ENCODE peak calls at places on chromosomes 5 and 9, in nine cellular contexts. I is transverse colon, K is prostate gland, E is suprapubic skin, B is HCT116, P is stomach, T is sigmoid colon, X is upper lobe of left lung, U is HepG2. H is an unnamed sample. For H3K4me1, the result is how much of the 10 kb centered on the place peaks cover.

GRCh38 chr9:89104821-89105220 is 73.8 kb downstream of the SHC3 start:
- DNase-seq in I (no peak), K (no peak), E (no peak), B (no peak), P (no peak), T (no peak), X (no peak), U (no peak), H (no peak)

GRCh38 chr9:98168952-98169488 is 23.4 kb downstream of the CORO2A start:
- DNase-seq in I (peak), K (no peak), E (no peak), B (no peak), P (peak), T (peak), X (no peak), U (peak), H (no peak)

GRCh38 chr5:169831331-169831730 is 149.0 kb downstream of the INSYN2B start:
- DNase-seq in I (no peak), K (peak), E (no peak), B (no peak), P (no peak), T (no peak), X (no peak), U (no peak), H (no peak)

GRCh38 chr9:20898885-20899554 is 132.4 kb downstream of the HACD4 start:
- DNase-seq in I (no peak), K (no peak), E (no peak), B (no peak), P (no peak), T (no peak), X (no peak), U (no peak), H (no peak)

GRCh38 chr5:6215891-6216290 is 162.5 kb downstream of the MED10 start:
- DNase-seq in I (no peak), K (no peak), E (no peak), B (no peak), P (no peak), T (no peak), X (no peak), U (no peak), H (peak)

GRCh38 chr5:30142432-30142831 is 1051.1 kb upstream of the CDH6 start:
- DNase-seq in I (no peak), K (no peak), E (no peak), B (no peak), P (no peak), T (no peak), X (no peak), U (no peak), H (no peak)

GRCh38 chr5:168943999-168944398 is 356.9 kb downstream of the SLIT3 start:
- DNase-seq in I (no peak), K (no peak), E (no peak), B (no peak), P (no peak), T (no peak), X (no peak), U (no peak), H (no peak)

GRCh38 chr5:172173771-172174170 is 14.3 kb downstream of the STK10 start:
- DNase-seq in I (no peak), K (no peak), E (no peak), B (no peak), P (no peak), T (no peak), X (peak), U (no peak), H (no peak)

GRCh38 chr5:102226321-102226720 is 69.8 kb downstream of the SLCO4C1 start:
- DNase-seq in I (no peak), K (no peak), E (no peak), B (no peak), P (no peak), T (no peak), X (no peak), U (no peak), H (no peak)

GRCh38 chr9:129023036-129023907 is 4.9 kb downstream of the SH3GLB2 start:
- DNase-seq in I (no peak), K (no peak), E (no peak), B (no peak), P (no peak), T (peak), X (no peak), U (no peak), H (peak)

GRCh38 chr5:109852371-109853160 is 162.8 kb downstream of the MAN2A1 start:
- DNase-seq in I (no peak), K (no peak), E (no peak), B (no peak), P (no peak), T (no peak), X (no peak), U (no peak), H (no peak)

GRCh38 chr9:3191715-3192114 is 334.1 kb downstream of the RFX3 start:
- DNase-seq in I (no peak), K (no peak), E (no peak), B (no peak), P (no peak), T (no peak), X (no peak), U (no peak), H (no peak)

GRCh38 chr5:62017092-62017491 is 288.9 kb upstream of the KIF2A start:
- DNase-seq in I (no peak), K (no peak), E (no peak), B (no peak), P (no peak), T (no peak), X (no peak), U (no peak), H (no peak)

GRCh38 chr5:157248771-157249475 is 17.0 kb upstream of the CYFIP2 start:
- DNase-seq in I (peak), K (no peak), E (no peak), B (no peak), P (no peak), T (no peak), X (no peak), U (no peak), H (no peak)

GRCh38 chr5:157258450-157258849 is 7.5 kb upstream of the CYFIP2 start:
- DNase-seq in I (no peak), K (no peak), E (no peak), B (no peak), P (no peak), T (no peak), X (no peak), U (no peak), H (no peak)

GRCh38 chr5:157247267-157247666 is 18.7 kb upstream of the CYFIP2 start:
- DNase-seq in I (no peak), K (no peak), E (no peak), B (no peak), P (no peak), T (no peak), X (no peak), U (no peak), H (no peak)

GRCh38 chr5:157253547-157253946 is 12.4 kb upstream of the CYFIP2 start:
- DNase-seq in I (peak), K (peak), E (no peak), B (peak), P (peak), T (no peak), X (peak), U (peak), H (no peak)

GRCh38 chr5:157252741-157253465 is 13.0 kb upstream of the CYFIP2 start:
- DNase-seq in I (no peak), K (no peak), E (no peak), B (no peak), P (no peak), T (no peak), X (peak), U (no peak), H (no peak)
- H3K4me1 ChIP-seq in I (under half), K (under half), E (under half), B (under half), P (under half), T (under half), X (under half), U (under half), H (under half)

GRCh38 chr9:110148384-110148783 is 59.6 kb downstream of the C9orf152 start:
- DNase-seq in I (peak), K (no peak), E (no peak), B (no peak), P (no peak), T (no peak), X (no peak), U (no peak), H (no peak)
- TF ChIP-seq POLR2AphosphoS5 in I (peak), K (no peak), E (no peak), B (no peak), P (peak), T (peak), X (no peak), U (no peak), H (no peak)

GRCh38 chr5:112921833-112922817 is at the start of gene REEP5:
- DNase-seq in I (peak), K (peak), E (peak), B (peak), P (peak), T (peak), X (peak), U (peak), H (peak)
- TF ChIP-seq POLR2A in I (peak), K (peak), E (peak), B (peak), P (peak), T (peak), X (peak), U (peak), H (peak)

DNA sequence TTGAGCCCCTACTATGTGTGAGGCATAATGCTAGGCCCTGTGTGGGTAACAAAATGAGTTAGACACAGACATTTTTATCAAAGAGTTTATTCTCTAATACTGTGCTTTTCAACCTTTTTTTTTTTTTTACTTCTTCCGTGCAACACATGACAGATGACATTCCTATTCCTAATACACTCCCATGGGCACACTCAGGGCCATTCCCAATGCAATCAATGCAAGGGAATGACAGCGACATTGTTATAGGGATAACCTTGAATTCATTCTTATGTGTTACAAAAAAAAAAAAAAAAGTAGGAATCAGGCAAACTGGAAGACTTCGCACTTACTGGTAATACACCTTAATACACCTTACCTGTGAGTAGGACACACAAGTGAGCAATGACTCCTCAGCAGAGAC is 20.8 kb upstream of the ARSB start:
- DNase-seq in I (no peak), K (no peak), E (no peak), B (no peak), P (no peak), T (no peak), X (no peak), U (no peak), H (no peak)
- H3K4me1 ChIP-seq in I (under half), K (under half), E (under half), B (under half), P (under half), T (under half), X (under half), U (under half), H (under half)

DNA sequence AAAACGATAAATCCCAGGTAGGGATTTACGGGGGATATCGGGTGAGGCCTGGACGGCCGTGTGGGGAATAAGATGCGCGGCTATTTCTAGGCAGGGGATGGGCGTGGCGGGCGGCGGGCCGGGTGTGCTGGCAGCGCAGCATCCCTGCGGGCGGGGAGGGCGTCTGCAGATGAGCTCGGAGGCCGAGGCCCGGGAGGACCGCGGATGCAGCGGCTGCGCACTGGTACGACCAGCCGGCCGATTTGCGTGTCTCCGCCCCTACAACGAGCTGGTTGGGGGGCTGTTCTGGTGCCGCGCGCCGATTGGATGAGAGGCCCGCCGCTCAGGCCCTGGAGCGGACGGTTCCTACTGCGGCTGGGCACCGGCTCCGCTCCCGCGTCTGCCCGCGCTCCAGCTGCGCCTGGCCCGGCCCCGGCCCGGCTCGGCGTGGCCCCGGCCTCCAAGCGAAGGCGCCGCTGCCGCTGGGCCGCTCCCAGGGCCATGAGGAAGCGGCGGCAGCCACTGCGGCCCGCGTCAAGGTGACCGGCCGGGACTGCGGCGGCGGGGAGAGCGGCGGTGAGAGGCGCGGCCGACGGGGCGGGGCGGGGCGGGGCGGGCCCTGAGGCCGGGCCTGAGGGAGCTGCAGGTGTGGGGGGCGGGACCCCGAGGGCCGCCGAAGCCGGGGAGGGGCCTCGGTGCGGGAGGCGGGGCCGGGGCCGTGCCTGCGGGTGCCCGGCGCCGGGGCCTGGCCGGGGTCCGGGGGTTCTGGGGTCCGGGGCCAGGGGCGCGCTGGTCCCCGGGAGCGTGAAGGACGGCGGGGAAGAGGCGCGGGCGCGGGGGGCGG is at the start of gene RALGPS1:
- DNase-seq in I (peak), K (peak), E (peak), B (peak), P (peak), T (peak), X (peak), U (peak), H (peak)
- TF ChIP-seq POLR2AphosphoS5 in I (peak), K (peak), E (no peak), B (no peak), P (peak), T (peak), X (no peak), U (no peak), H (peak)